ENCODE peak calls at places on chromosome 2, in seven cellular contexts. G is GM23338, A is neural progenitor cell, K is GM23248, N is HCT116, C is hepatocyte, Z is MM.1S. F is an unnamed sample.

GRCh38 chr2:181680055-181680936 is at the start of gene NEUROD1:
- DNase-seq in C (peak; percentile 22), Z (no peak), K (no peak), G (peak; percentile 93), A (peak; percentile 86), N (no peak), F (no peak)

GRCh38 chr2:127906206-127906926 is 20.6 kb upstream of the AMMECR1L start:
- DNase-seq in C (no peak), Z (no peak), N (no peak), K (peak; percentile 9), A (no peak), G (peak; percentile 55), F (no peak)

GRCh38 chr2:108924444-108925251 is 64.4 kb downstream of the EDAR start:
- DNase-seq in K (no peak), N (no peak), G (no peak), C (no peak), Z (no peak), A (no peak), F (no peak)

GRCh38 chr2:240997141-240997855 is 1.1 kb upstream of the SNED1 start:
- DNase-seq in A (no peak), Z (no peak), C (no peak), N (no peak), K (peak; percentile 40), G (no peak), F (no peak)

GRCh38 chr2:226399006-226399405 is 400.6 kb downstream of the IRS1 start:
- DNase-seq in Z (no peak), N (no peak), A (no peak), G (no peak), K (peak; percentile 13), C (no peak), F (no peak)

GRCh38 chr2:43083710-43084698 is 142.4 kb downstream of the ZFP36L2 start:
- DNase-seq in A (peak; percentile 64), G (peak; percentile 39), Z (no peak), N (no peak), K (peak; percentile 78), C (peak; percentile 60), F (peak; percentile 48)

GRCh38 chr2:240893363-240893828 is 2.6 kb downstream of the MAB21L4 start:
- DNase-seq in N (peak; percentile 28), C (peak; percentile 91), G (no peak), A (peak; percentile 85), Z (no peak), K (peak; percentile 78), F (peak; percentile 38)

GRCh38 chr2:136117391-136117841 is 533 bp downstream of the CXCR4 start:
- DNase-seq in Z (peak; percentile 64), K (peak; percentile 46), N (no peak), A (peak; percentile 82), G (peak; percentile 55), C (peak; percentile 71), F (peak; percentile 12)

GRCh38 chr2:20677301-20678176 is 10.6 kb downstream of the GDF7 start:
- DNase-seq in G (peak; percentile 61), C (no peak), Z (peak; percentile 61), K (no peak), A (peak; percentile 35), N (no peak), F (peak; percentile 21)

GRCh38 chr2:189552991-189553404 is 27.6 kb downstream of the SLC40A1 start:
- DNase-seq in Z (no peak), C (no peak), G (no peak), K (no peak), N (no peak), A (no peak), F (peak; percentile 60)

GRCh38 chr2:190344275-190344827 is 962 bp downstream of the INPP1 start:
- DNase-seq in G (peak; percentile 55), C (peak; percentile 69), K (no peak), N (no peak), A (no peak), Z (peak; percentile 46), F (peak; percentile 55)

GRCh38 chr2:19805266-19805665 is 96.5 kb downstream of the TTC32 start:
- DNase-seq in G (no peak), C (no peak), N (no peak), Z (no peak), K (no peak), A (no peak), F (no peak)

GRCh38 chr2:206700141-206700540 is 18.1 kb downstream of the DYTN start:
- DNase-seq in K (peak; percentile 49), Z (no peak), N (no peak), A (no peak), C (no peak), G (no peak), F (no peak)

GRCh38 chr2:75053484-75054112 is 95.2 kb downstream of the POLE4 start:
- DNase-seq in Z (peak; percentile 51), A (peak; percentile 77), G (peak; percentile 92), K (peak; percentile 59), C (peak; percentile 70), N (peak; percentile 36), F (peak; percentile 77)

GRCh38 chr2:171347591-171348032 is 86.2 kb downstream of the METTL8 start:
- DNase-seq in N (peak; percentile 28), C (peak; percentile 9), A (no peak), Z (no peak), K (peak; percentile 81), G (no peak), F (peak; percentile 82)

GRCh38 chr2:218851286-218851685 is 8.3 kb upstream of the WNT6 start:
- DNase-seq in C (no peak), N (no peak), A (no peak), G (no peak), K (no peak), Z (no peak), F (no peak)

GRCh38 chr2:47214990-47215389 is 59.9 kb upstream of the STPG4 start:
- DNase-seq in A (no peak), G (no peak), C (peak; percentile 3), Z (no peak), K (no peak), N (no peak), F (no peak)

GRCh38 chr2:47218899-47219525 is 63.9 kb upstream of the STPG4 start:
- DNase-seq in N (no peak), C (peak; percentile 60), G (no peak), K (no peak), A (no peak), Z (no peak), F (no peak)

GRCh38 chr2:47219970-47220369 is 64.9 kb upstream of the STPG4 start:
- DNase-seq in A (no peak), K (no peak), C (peak; percentile 3), G (no peak), Z (no peak), N (no peak), F (no peak)

GRCh38 chr2:47218066-47218581 is 63.0 kb upstream of the STPG4 start:
- DNase-seq in A (no peak), C (peak; percentile 57), K (no peak), N (no peak), G (no peak), Z (no peak), F (peak; percentile 28)

DNA sequence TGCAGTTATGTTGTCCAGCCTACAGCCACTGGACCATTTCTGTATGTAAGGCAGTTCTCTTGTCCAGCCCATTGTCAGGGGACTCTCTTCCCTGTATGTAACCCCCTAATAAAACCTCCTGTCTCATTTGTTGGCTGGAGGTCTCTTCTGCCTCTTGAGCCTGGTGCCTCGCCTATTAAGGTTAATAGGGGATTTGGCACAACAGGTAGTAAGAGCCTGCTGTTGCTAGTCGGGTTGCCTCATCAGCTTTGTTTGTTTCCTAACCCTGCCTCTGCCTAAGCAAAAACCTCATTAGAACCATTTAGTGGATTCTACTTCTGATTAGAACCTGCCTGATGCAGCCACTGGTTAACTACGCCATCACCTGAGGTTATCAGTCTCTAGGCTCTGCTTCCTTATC is 62.2 kb upstream of the STPG4 start:
- DNase-seq in G (no peak), K (no peak), N (no peak), A (no peak), Z (no peak), C (peak; percentile 2), F (no peak)
- TF ChIP-seq EZH2phosphoT487 in G (no peak), K (no peak), N (no peak), A (no peak), Z (no peak), C (no peak), F (no peak)

GRCh38 chr2:157875720-157876065 is 437 bp downstream of the ACVR1 start:
- DNase-seq in C (peak; percentile 80), A (peak; percentile 83), Z (peak; percentile 54), N (no peak), K (peak; percentile 79), G (peak; percentile 63), F (peak; percentile 36)

GRCh38 chr2:157874997-157875719 is 972 bp downstream of the ACVR1 start:
- DNase-seq in K (peak; percentile 93), G (peak; percentile 59), C (peak; percentile 65), A (peak; percentile 72), Z (peak; percentile 15), N (no peak), F (peak; percentile 66)

GRCh38 chr2:157877761-157878400 is 1.8 kb upstream of the ACVR1 start:
- DNase-seq in Z (no peak), K (no peak), N (no peak), C (no peak), A (no peak), G (no peak), F (no peak)

GRCh38 chr2:157876066-157876770 is at the start of gene ACVR1:
- DNase-seq in N (peak; percentile 90), K (peak; percentile 99), Z (peak; percentile 91), G (peak; percentile 97), A (peak; percentile 98), C (peak; percentile 98), F (peak; percentile 97)

DNA sequence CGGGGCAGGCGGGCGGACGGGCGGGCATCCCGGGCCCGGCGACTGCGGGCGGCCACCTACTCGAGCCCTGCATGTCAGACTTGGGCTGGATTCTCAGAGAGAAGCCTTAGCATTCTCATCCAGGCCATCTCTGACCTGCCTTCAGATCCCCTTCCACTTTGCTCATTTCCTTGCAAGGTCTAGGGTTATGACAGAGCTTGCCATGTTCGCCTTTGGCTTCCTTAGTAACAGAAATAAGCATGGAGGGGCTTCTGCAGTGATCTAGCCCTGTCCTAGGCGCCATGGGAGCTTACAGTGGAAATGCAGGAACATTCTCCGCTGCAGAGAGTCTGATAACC is 610 bp upstream of the ACVR1 start:
- DNase-seq in G (no peak), Z (no peak), N (no peak), C (no peak), A (no peak), K (no peak), F (no peak)
- TF ChIP-seq EZH2 in G (no peak), Z (no peak), N (no peak), C (no peak), A (no peak), K (no peak), F (no peak)

DNA sequence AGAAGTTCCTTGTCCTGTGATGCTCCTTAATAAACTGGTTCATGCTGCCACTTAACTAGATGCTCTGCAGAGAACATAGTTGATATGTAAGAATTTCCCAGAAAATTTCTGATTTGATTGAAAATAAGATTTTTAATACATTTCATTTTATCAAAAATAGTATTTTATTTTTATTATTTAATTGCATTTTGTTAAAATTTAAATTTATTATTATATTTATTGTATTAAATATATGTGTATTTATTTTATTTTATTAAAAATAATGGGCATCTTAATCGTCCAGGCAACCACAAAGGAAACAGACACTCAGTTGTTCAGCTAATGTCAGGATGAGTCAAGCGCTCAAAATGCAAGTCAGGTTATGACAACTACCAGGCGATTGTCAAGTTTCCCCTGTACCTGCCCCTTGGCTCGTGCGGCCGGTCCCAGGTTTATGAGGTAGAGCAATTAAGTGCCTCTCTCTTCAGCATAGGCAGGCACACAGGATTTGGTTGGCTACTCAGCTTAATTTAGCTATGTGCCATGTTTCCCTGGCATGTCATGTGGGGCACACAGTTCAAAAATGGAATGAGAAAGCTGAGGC is 361.2 kb downstream of the RND3 start:
- DNase-seq in A (no peak), Z (no peak), C (peak; percentile 17), K (peak; percentile 65), N (no peak), G (no peak), F (peak; percentile 84)
- H3K4me2 ChIP-seq in A (peak overlapping the region; percentile 33), Z (no peak overlapping the region), C (no peak overlapping the region), K (peak overlapping the region; percentile 63), N (no peak overlapping the region), G (no peak overlapping the region), F (peak overlapping the region; percentile 23)

GRCh38 chr2:15748736-15749323 is 157.2 kb downstream of the DDX1 start:
- DNase-seq in C (peak; percentile 54), N (peak; percentile 55), Z (no peak), K (no peak), G (peak; percentile 92), A (peak; percentile 83), F (peak; percentile 33)
- TF ChIP-seq EZH2phosphoT487 in C (no peak), N (no peak), Z (no peak), K (no peak), G (no peak), A (no peak), F (no peak)

F was measured in PC-3.